ENCODE peak calls at places on chromosomes 5 and 9, in four cellular contexts. One of them, this sample, is unnamed. For H3K4me1, the result is how much of the 10 kb centered on the place peaks cover.

GRCh38 chr5:143877196-143877595 is 65.2 kb downstream of the HMHB1 start:
- DNase-seq in IMR-90: no peak
- DNase-seq in K562: no peak
- DNase-seq in transverse colon: no peak
- DNase-seq in this sample: no peak

GRCh38 chr5:157563373-157564148 is 12.0 kb downstream of the ADAM19 start:
- DNase-seq in K562: no peak
- DNase-seq in transverse colon: no peak
- DNase-seq in IMR-90: peak
- DNase-seq in this sample: peak

GRCh38 chr9:93096131-93096802 is at the start of gene CARD19:
- DNase-seq in K562: peak
- DNase-seq in transverse colon: peak
- DNase-seq in IMR-90: peak
- DNase-seq in this sample: peak

GRCh38 chr5:38113456-38113855 is 144.9 kb upstream of the EGFLAM start:
- DNase-seq in transverse colon: no peak
- DNase-seq in K562: no peak
- DNase-seq in IMR-90: no peak
- DNase-seq in this sample: no peak

GRCh38 chr5:169745441-169746146 is 108.5 kb downstream of the DOCK2 start:
- DNase-seq in transverse colon: no peak
- DNase-seq in K562: peak
- DNase-seq in IMR-90: peak
- DNase-seq in this sample: no peak

GRCh38 chr5:31733365-31733764 is 94.4 kb downstream of the PDZD2 start:
- DNase-seq in K562: no peak
- DNase-seq in IMR-90: no peak
- DNase-seq in transverse colon: no peak
- DNase-seq in this sample: no peak

GRCh38 chr5:56951946-56952691 is at the start of gene MIER3:
- DNase-seq in transverse colon: peak
- DNase-seq in IMR-90: peak
- DNase-seq in K562: peak
- DNase-seq in this sample: peak

GRCh38 chr9:16236326-16236725 is 634.1 kb downstream of the BNC2 start:
- DNase-seq in transverse colon: no peak
- DNase-seq in IMR-90: peak
- DNase-seq in K562: no peak
- DNase-seq in this sample: no peak

GRCh38 chr9:84839538-84839937 is 170.0 kb downstream of the NTRK2 start:
- DNase-seq in K562: no peak
- DNase-seq in transverse colon: no peak
- DNase-seq in IMR-90: no peak
- DNase-seq in this sample: no peak

GRCh38 chr5:32707394-32707997 is 3.6 kb upstream of the NPR3 start:
- DNase-seq in transverse colon: no peak
- DNase-seq in K562: no peak
- DNase-seq in IMR-90: peak
- DNase-seq in this sample: no peak

GRCh38 chr5:88727705-88728313 is 155.2 kb downstream of the MEF2C start:
- DNase-seq in IMR-90: peak
- DNase-seq in K562: peak
- DNase-seq in transverse colon: no peak
- DNase-seq in this sample: no peak

GRCh38 chr9:94996638-94997037 is 270.1 kb downstream of the AOPEP start:
- DNase-seq in transverse colon: no peak
- DNase-seq in IMR-90: no peak
- DNase-seq in K562: no peak
- DNase-seq in this sample: no peak

GRCh38 chr5:156094001-156094400 is 233.0 kb upstream of the SGCD start:
- DNase-seq in K562: no peak
- DNase-seq in IMR-90: peak
- DNase-seq in transverse colon: no peak
- DNase-seq in this sample: no peak

GRCh38 chr9:22975921-22976320 is 529.3 kb downstream of the DMRTA1 start:
- DNase-seq in transverse colon: no peak
- DNase-seq in IMR-90: peak
- DNase-seq in K562: no peak
- DNase-seq in this sample: no peak

GRCh38 chr9:114307323-114308250 is 15.3 kb upstream of the ORM1 start:
- DNase-seq in transverse colon: no peak
- DNase-seq in K562: no peak
- DNase-seq in IMR-90: peak
- DNase-seq in this sample: no peak

GRCh38 chr5:154370730-154371334 is 75.0 kb upstream of the SAP30L start:
- DNase-seq in K562: no peak
- DNase-seq in IMR-90: no peak
- DNase-seq in transverse colon: no peak
- DNase-seq in this sample: no peak

GRCh38 chr5:5492087-5492933 is 69.8 kb downstream of the ICE1 start:
- DNase-seq in IMR-90: peak
- DNase-seq in transverse colon: peak
- DNase-seq in K562: peak
- DNase-seq in this sample: no peak

GRCh38 chr9:133978226-133979123 is 13.6 kb downstream of the VAV2 start:
- DNase-seq in transverse colon: no peak
- DNase-seq in K562: no peak
- DNase-seq in IMR-90: no peak
- DNase-seq in this sample: peak

GRCh38 chr9:132548971-132549649 is 33.3 kb upstream of the BARHL1 start:
- DNase-seq in IMR-90: no peak
- DNase-seq in transverse colon: no peak
- DNase-seq in K562: no peak
- DNase-seq in this sample: no peak

GRCh38 chr5:173202266-173202875 is 32.6 kb downstream of the NKX2-5 start:
- DNase-seq in IMR-90: no peak
- DNase-seq in transverse colon: no peak
- DNase-seq in K562: no peak
- DNase-seq in this sample: no peak

GRCh38 chr5:175678074-175678473 is 20.2 kb downstream of the HRH2 start:
- DNase-seq in K562: no peak
- DNase-seq in IMR-90: no peak
- DNase-seq in transverse colon: no peak
- DNase-seq in this sample: no peak

GRCh38 chr5:14036514-14036913 is 92.0 kb upstream of the DNAH5 start:
- DNase-seq in IMR-90: peak
- DNase-seq in K562: no peak
- DNase-seq in transverse colon: no peak
- DNase-seq in this sample: no peak

GRCh38 chr9:78682206-78682605 is 385.3 kb downstream of the PSAT1 start:
- DNase-seq in IMR-90: peak
- DNase-seq in transverse colon: no peak
- DNase-seq in K562: no peak
- DNase-seq in this sample: no peak

GRCh38 chr9:112671256-112671655 is 46.7 kb downstream of the INIP start:
- DNase-seq in IMR-90: no peak
- DNase-seq in K562: no peak
- DNase-seq in transverse colon: no peak
- DNase-seq in this sample: no peak

GRCh38 chr5:73947876-73948275 is 321.9 kb downstream of the ARHGEF28 start:
- DNase-seq in transverse colon: no peak
- DNase-seq in K562: no peak
- DNase-seq in IMR-90: no peak
- DNase-seq in this sample: no peak

GRCh38 chr5:73911761-73912393 is 285.9 kb downstream of the ARHGEF28 start:
- DNase-seq in IMR-90: peak
- DNase-seq in K562: no peak
- DNase-seq in transverse colon: no peak
- DNase-seq in this sample: no peak

GRCh38 chr9:124503713-124504529 is 3.3 kb downstream of the NR5A1 start:
- DNase-seq in IMR-90: no peak
- DNase-seq in K562: no peak
- DNase-seq in transverse colon: no peak
- DNase-seq in this sample: no peak

GRCh38 chr5:77028631-77029375 is 1.4 kb upstream of the AGGF1 start:
- DNase-seq in K562: no peak
- DNase-seq in IMR-90: no peak
- DNase-seq in transverse colon: no peak
- DNase-seq in this sample: no peak
- H3K4me1 ChIP-seq in K562: under half
- H3K4me1 ChIP-seq in IMR-90: under half
- H3K4me1 ChIP-seq in transverse colon: under half
- H3K4me1 ChIP-seq in this sample: under half

GRCh38 chr5:16507716-16508115 is 42.1 kb upstream of the ZNF622 start:
- DNase-seq in K562: no peak
- DNase-seq in transverse colon: no peak
- DNase-seq in IMR-90: no peak
- DNase-seq in this sample: no peak

GRCh38 chr5:16505140-16505891 is 39.7 kb upstream of the ZNF622 start:
- DNase-seq in K562: no peak
- DNase-seq in transverse colon: no peak
- DNase-seq in IMR-90: no peak
- DNase-seq in this sample: no peak

GRCh38 chr5:16505904-16506303 is 40.3 kb upstream of the ZNF622 start:
- DNase-seq in transverse colon: no peak
- DNase-seq in IMR-90: no peak
- DNase-seq in K562: no peak
- DNase-seq in this sample: no peak

GRCh38 chr5:16510123-16510522 is 44.5 kb upstream of the ZNF622 start:
- DNase-seq in transverse colon: no peak
- DNase-seq in K562: no peak
- DNase-seq in IMR-90: no peak
- DNase-seq in this sample: no peak

GRCh38 chr5:16508730-16509531 is 43.3 kb upstream of the ZNF622 start:
- DNase-seq in transverse colon: peak
- DNase-seq in K562: no peak
- DNase-seq in IMR-90: no peak
- DNase-seq in this sample: peak
- TF ChIP-seq POLR2A in transverse colon: peak
- TF ChIP-seq POLR2A in K562: no peak
- TF ChIP-seq POLR2A in IMR-90: no peak
- TF ChIP-seq POLR2A in this sample: peak

DNA sequence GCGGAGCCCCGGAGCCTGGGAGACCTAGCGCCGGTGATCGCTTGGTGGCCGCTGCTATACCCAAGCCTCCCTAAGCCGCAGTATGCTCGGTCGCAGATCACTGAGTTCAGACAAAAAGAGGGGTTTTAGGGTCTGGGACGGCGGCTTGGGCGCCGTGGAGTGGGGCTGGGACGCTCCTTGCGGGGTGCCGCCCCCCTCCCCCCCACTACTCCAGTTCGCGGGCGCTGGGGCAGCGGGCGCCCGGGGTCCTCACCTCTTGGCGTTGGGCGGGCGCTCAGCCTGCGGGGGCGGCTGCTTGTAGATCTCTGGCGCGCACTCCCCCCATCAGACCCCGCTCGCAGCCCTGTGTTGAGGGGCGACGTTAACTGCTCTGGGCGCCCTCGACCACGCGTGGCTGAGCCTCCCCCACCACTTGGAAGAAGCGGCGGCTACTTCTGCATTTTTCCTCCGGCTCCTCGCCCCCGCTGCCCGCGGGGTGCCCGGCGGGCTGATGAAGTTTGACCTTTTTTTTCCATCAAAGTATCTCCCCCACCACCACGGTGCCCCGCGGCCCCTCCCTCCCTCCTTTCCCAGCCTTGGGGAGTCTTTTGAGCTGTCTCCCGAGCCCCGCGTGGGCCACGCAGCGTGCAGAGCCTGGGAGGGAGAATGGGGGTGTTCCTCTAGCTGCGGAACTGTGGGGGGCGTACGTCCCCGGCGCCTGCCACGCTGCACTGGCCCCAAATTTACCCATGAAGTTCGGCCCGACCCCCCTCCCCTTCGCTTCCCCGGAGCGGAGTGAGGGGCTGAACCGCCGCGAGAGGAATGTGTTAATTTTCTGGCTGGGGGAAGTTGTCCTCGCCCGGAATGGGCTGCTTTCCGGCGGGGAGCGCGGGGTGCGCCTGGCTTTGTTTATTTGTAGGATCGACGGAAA is 1.2 kb downstream of the CXXC5 start:
- DNase-seq in IMR-90: no peak
- DNase-seq in K562: peak
- DNase-seq in transverse colon: peak
- DNase-seq in this sample: no peak
- H3K4me1 ChIP-seq in IMR-90: under half
- H3K4me1 ChIP-seq in K562: half or more
- H3K4me1 ChIP-seq in transverse colon: half or more
- H3K4me1 ChIP-seq in this sample: under half

GRCh38 chr9:37464426-37465248 is 613 bp downstream of the ZBTB5 start:
- DNase-seq in K562: no peak
- DNase-seq in transverse colon: peak
- DNase-seq in IMR-90: peak
- DNase-seq in this sample: peak

GRCh38 chr9:37468620-37469019 is 3.4 kb upstream of the ZBTB5 start:
- DNase-seq in K562: no peak
- DNase-seq in transverse colon: no peak
- DNase-seq in IMR-90: no peak
- DNase-seq in this sample: no peak

GRCh38 chr9:37464006-37464405 is 1.2 kb downstream of the ZBTB5 start:
- DNase-seq in transverse colon: no peak
- DNase-seq in IMR-90: no peak
- DNase-seq in K562: no peak
- DNase-seq in this sample: no peak

GRCh38 chr9:37466037-37466709 is 923 bp upstream of the ZBTB5 start:
- DNase-seq in IMR-90: no peak
- DNase-seq in transverse colon: peak
- DNase-seq in K562: peak
- DNase-seq in this sample: peak

DNA sequence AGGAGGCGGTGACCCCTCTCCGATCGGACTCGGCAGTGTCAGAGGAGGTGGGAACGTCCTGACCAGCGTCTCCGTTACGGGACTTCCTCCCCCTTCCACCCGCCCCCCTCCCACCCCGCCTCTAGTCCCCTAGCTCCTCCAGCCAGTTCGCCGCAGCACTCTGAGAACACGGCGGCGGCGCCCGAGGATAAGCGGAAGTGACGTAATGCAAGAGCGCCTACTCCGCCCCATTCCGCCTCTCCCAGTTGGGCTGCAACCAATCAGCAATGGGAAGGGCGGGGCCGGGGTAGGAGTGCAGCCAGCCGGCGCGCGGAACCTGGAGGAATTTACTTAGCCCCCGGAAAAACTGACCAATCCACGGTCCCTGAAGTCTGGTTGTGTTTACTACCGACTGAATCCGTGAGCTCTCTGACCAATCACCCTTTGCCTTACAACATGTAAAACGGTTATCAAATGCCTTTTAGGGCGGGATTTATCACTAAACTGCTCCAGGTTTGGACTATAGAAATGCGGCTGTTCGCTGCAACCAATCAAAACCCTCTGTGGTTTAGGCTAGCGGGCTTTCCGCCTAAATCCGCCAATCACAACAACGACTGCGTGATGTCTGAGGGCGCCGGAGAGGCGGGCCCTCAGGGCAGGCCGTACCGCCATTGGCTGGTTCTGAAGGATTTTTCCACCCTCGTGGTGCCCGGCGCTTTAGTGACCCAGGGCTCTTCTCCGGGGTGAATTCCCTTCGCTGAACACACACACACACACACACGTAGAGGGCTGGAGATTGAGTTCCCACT is at the start of gene ZBTB5:
- DNase-seq in transverse colon: peak
- DNase-seq in IMR-90: peak
- DNase-seq in K562: peak
- DNase-seq in this sample: peak
- TF ChIP-seq POLR2A in transverse colon: no peak
- TF ChIP-seq POLR2A in IMR-90: no peak
- TF ChIP-seq POLR2A in K562: peak
- TF ChIP-seq POLR2A in this sample: peak